ENCODE peak calls at places on chromosomes 1 and 21, in seven cellular contexts. L is aorta, V is endodermal cell, M is IMR-90, J is prostate gland, B is heart left ventricle, G is H1. Q is an unnamed sample. For H3K4me1, the result is how much of the 10 kb centered on the place peaks cover.

GRCh38 chr21:28936721-28937120 is 56.0 kb downstream of the LTN1 start:
- DNase-seq in M (no peak), G (no peak), L (no peak), B (no peak), V (no peak), J (no peak), Q (no peak)

GRCh38 chr1:86733340-86733739 is 29.0 kb downstream of the SH3GLB1 start:
- DNase-seq in V (no peak), L (no peak), J (no peak), M (no peak), B (no peak), G (no peak), Q (no peak)

GRCh38 chr1:54754486-54755285 is 9.6 kb downstream of the PARS2 start:
- DNase-seq in G (no peak), M (no peak), J (no peak), V (no peak), L (no peak), B (no peak), Q (no peak)

GRCh38 chr1:30418426-30419245 is 304.7 kb downstream of the MATN1 start:
- DNase-seq in M (no peak), V (no peak), L (peak), G (no peak), J (peak), B (peak), Q (no peak)

GRCh38 chr1:109827466-109827865 is 63.7 kb upstream of the EPS8L3 start:
- DNase-seq in L (no peak), M (no peak), B (no peak), J (no peak), V (peak), G (no peak), Q (no peak)

GRCh38 chr21:44755227-44755626 is 43.9 kb upstream of the TSPEAR start:
- DNase-seq in V (no peak), G (no peak), M (no peak), J (no peak), L (peak), B (no peak), Q (no peak)

GRCh38 chr1:97042551-97042950 is 321.0 kb downstream of the PTBP2 start:
- DNase-seq in M (peak), J (no peak), B (no peak), G (no peak), V (no peak), L (no peak), Q (no peak)

GRCh38 chr1:50724626-50725286 is 235.3 kb downstream of the FAF1 start:
- DNase-seq in L (no peak), G (no peak), M (no peak), V (no peak), J (no peak), B (no peak), Q (peak)

GRCh38 chr21:42127164-42128125 is 56.3 kb downstream of the UMODL1 start:
- DNase-seq in L (peak), B (no peak), G (no peak), V (no peak), J (no peak), M (no peak), Q (no peak)

GRCh38 chr1:6554907-6555778 is at the start of gene TAS1R1:
- DNase-seq in V (peak), B (no peak), L (peak), M (no peak), J (peak), G (no peak), Q (no peak)

GRCh38 chr1:85463666-85464496 is 1.1 kb downstream of the DDAH1 start:
- DNase-seq in J (no peak), G (no peak), V (no peak), M (no peak), B (no peak), L (no peak), Q (no peak)

GRCh38 chr1:174965006-174965971 is 34.5 kb upstream of the CACYBP start:
- DNase-seq in M (peak), J (no peak), V (peak), L (no peak), B (no peak), G (no peak), Q (peak)

GRCh38 chr1:104760017-104760416 is 1010.3 kb downstream of the AMY1C start:
- DNase-seq in L (no peak), B (no peak), V (no peak), G (no peak), J (no peak), M (no peak), Q (no peak)

GRCh38 chr1:207810173-207810572 is 58.3 kb downstream of the CD46 start:
- DNase-seq in V (peak), J (no peak), M (peak), G (no peak), L (no peak), B (no peak), Q (no peak)

GRCh38 chr1:115670476-115671175 is 28.9 kb downstream of the VANGL1 start:
- DNase-seq in B (no peak), M (peak), J (peak), V (no peak), G (no peak), L (no peak), Q (no peak)

GRCh38 chr1:226549937-226550670 is 1.5 kb downstream of the STUM start:
- DNase-seq in M (no peak), V (peak), G (no peak), L (peak), J (peak), B (peak), Q (peak)

GRCh38 chr1:209769171-209769904 is 13.5 kb downstream of the TRAF3IP3 start:
- DNase-seq in J (no peak), M (peak), L (peak), V (no peak), G (no peak), B (peak), Q (peak)

GRCh38 chr1:7770939-7771672 is at the start of gene VAMP3:
- DNase-seq in B (peak), M (peak), V (peak), J (peak), G (peak), L (peak), Q (peak)

GRCh38 chr21:42193131-42193671 is 25.7 kb upstream of the ABCG1 start:
- DNase-seq in G (no peak), M (no peak), J (no peak), L (no peak), V (no peak), B (no peak), Q (peak)

GRCh38 chr1:162856260-162856659 is 4.7 kb downstream of the CCDC190 start:
- DNase-seq in G (no peak), V (no peak), J (no peak), L (no peak), M (peak), B (no peak), Q (no peak)

GRCh38 chr1:93614550-93615200 is 67.0 kb downstream of the BCAR3 start:
- DNase-seq in B (no peak), V (peak), M (no peak), J (no peak), L (no peak), G (no peak), Q (no peak)

GRCh38 chr1:178961868-178962267 is 63.8 kb upstream of the FAM20B start:
- DNase-seq in L (no peak), M (no peak), G (no peak), J (no peak), V (no peak), B (no peak), Q (no peak)

GRCh38 chr1:20486457-20487235 is 636 bp upstream of the CAMK2N1 start:
- DNase-seq in G (no peak), V (peak), J (peak), B (peak), M (peak), L (peak), Q (no peak)

GRCh38 chr1:183590225-183591191 is at the start of gene NCF2:
- DNase-seq in B (peak), M (peak), J (no peak), L (no peak), V (no peak), G (no peak), Q (no peak)

GRCh38 chr1:85599076-85599491 is 18.5 kb downstream of the CCN1 start:
- DNase-seq in M (peak), G (no peak), B (no peak), L (no peak), J (no peak), V (peak), Q (no peak)

GRCh38 chr1:203629509-203630082 is 3.0 kb downstream of the ATP2B4 start:
- DNase-seq in V (peak), J (no peak), L (peak), B (peak), M (peak), G (no peak), Q (peak)

GRCh38 chr1:88104234-88104633 is 579.8 kb upstream of the PKN2 start:
- DNase-seq in B (no peak), J (no peak), M (peak), G (no peak), L (no peak), V (no peak), Q (no peak)

GRCh38 chr21:17693801-17694200 is 81.1 kb upstream of the BTG3 start:
- DNase-seq in L (no peak), G (no peak), B (no peak), V (no peak), J (no peak), M (no peak), Q (no peak)

GRCh38 chr1:26031196-26031902 is 9.8 kb downstream of the EXTL1 start:
- DNase-seq in M (peak), G (no peak), J (no peak), V (no peak), L (no peak), B (no peak), Q (no peak)

GRCh38 chr21:39079617-39080016 is 103.6 kb downstream of the PSMG1 start:
- DNase-seq in M (peak), L (peak), B (peak), V (no peak), J (no peak), G (no peak), Q (no peak)

GRCh38 chr1:115838426-115838804 is 2.5 kb downstream of the NHLH2 start:
- DNase-seq in V (peak), M (no peak), G (no peak), J (no peak), L (no peak), B (no peak), Q (no peak)

GRCh38 chr1:939511-940107 is 15.9 kb downstream of the SAMD11 start:
- DNase-seq in L (no peak), V (no peak), J (no peak), B (no peak), G (no peak), M (no peak), Q (no peak)
- H3K4me1 ChIP-seq in L (under half), V (under half), J (under half), B (under half), G (under half), M (under half), Q (under half)

GRCh38 chr21:34129971-34130597 is 56.7 kb downstream of the MRPS6 start:
- DNase-seq in M (peak), J (no peak), L (no peak), B (no peak), G (no peak), V (peak), Q (peak)
- H3K4me3 ChIP-seq in M (no peak), J (no peak), L (peak), B (peak), G (peak), V (peak), Q (no peak)

GRCh38 chr1:71086331-71086730 is 5.5 kb upstream of the ZRANB2 start:
- DNase-seq in M (peak), V (no peak), J (no peak), G (no peak), B (no peak), L (no peak), Q (no peak)

GRCh38 chr1:71088645-71089287 is 7.9 kb upstream of the ZRANB2 start:
- DNase-seq in V (no peak), J (no peak), L (no peak), M (no peak), G (no peak), B (no peak), Q (no peak)

GRCh38 chr1:71087060-71087459 is 6.2 kb upstream of the ZRANB2 start:
- DNase-seq in M (no peak), G (no peak), V (no peak), L (no peak), J (no peak), B (no peak), Q (no peak)

GRCh38 chr1:71087713-71088112 is 6.9 kb upstream of the ZRANB2 start:
- DNase-seq in G (no peak), J (no peak), L (no peak), M (no peak), B (no peak), V (no peak), Q (no peak)

GRCh38 chr1:71089536-71090270 is 8.9 kb upstream of the ZRANB2 start:
- DNase-seq in V (no peak), L (no peak), M (peak), B (no peak), J (no peak), G (no peak), Q (no peak)
- H3K27ac ChIP-seq in V (no peak), L (peak), M (peak), B (no peak), J (no peak), G (no peak), Q (no peak)

DNA sequence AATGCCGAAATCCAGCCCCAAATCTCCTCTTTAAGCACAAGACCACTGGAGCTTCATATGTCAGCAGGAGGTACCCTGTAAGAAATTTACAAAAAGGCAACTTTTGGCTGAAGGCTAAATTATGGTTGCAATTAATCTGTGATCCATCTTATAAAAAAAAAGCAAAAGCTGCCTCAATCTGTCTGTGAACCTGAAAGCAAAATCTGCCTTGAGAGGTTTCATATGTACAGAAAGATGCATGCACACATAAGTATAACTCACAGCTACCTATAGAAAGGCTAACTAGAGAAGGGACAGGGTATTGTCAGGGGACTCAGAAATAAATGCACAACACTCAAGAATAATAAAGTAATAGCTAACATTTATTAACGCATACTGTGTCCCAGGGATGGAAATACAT is 964.2 kb upstream of the ADGRL2 start:
- DNase-seq in G (no peak), L (no peak), M (no peak), J (no peak), V (no peak), B (no peak), Q (no peak)
- H3K4me1 ChIP-seq in G (under half), L (under half), M (under half), J (under half), V (under half), B (under half), Q (under half)

GRCh38 chr1:63775418-63776127 is 1.8 kb downstream of the ROR1 start:
- DNase-seq in J (no peak), V (no peak), L (no peak), G (no peak), B (no peak), M (peak), Q (no peak)
- H3K4me3 ChIP-seq in J (peak), V (peak), L (peak), G (peak), B (peak), M (peak), Q (no peak)

DNA sequence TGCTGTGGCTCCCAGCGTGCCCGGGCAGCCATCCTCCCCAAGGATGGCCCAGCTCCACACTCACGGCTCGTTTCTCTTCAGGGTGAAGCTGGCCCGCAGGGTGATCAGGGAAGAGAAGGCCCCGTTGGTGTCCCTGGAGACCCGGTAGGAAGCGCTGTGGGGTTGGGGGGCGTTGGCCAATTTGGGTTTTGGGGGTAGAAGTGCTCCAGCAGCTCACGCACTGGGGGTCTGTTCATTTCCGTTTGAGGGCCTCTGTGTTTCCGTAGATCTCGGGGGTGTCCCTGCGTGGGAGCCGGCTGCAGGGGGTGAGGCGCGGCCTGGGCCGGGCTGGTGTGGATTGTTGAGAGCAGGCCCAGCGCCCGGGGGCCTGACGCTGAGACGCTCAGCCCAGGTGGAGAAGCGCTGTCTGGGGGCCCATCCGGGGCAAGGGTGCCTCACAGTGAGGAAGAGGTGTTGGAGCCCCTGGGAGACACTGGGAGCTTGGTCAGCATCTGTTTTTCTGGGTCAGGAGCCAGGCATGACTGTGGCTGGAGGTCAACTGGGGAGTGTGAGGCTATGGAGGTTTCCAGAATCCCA is 12.6 kb downstream of the COL6A1 start:
- DNase-seq in J (no peak), G (no peak), B (peak), M (no peak), V (no peak), L (peak), Q (no peak)
- H3K27ac ChIP-seq in J (no peak), G (no peak), B (peak), M (peak), V (no peak), L (peak), Q (no peak)